ENCODE peak calls at places on chromosomes 6 and 20, in four cellular contexts. U is K562, L is GM12878, M is A549. Q is an unnamed sample.

GRCh38 chr6:93423542-93423941 is 4.2 kb upstream of the EPHA7 start:
- DNase-seq in U (no peak), L (no peak), M (peak), Q (peak)

GRCh38 chr6:30903236-30903635 is 4.8 kb upstream of the GTF2H4 start:
- DNase-seq in U (no peak), L (no peak), M (no peak), Q (no peak)

GRCh38 chr20:53801609-53802370 is 208.2 kb upstream of the ZNF217 start:
- DNase-seq in U (no peak), L (no peak), M (no peak), Q (no peak)

GRCh38 chr20:3595541-3595940 is 67.7 kb downstream of the GFRA4 start:
- DNase-seq in U (no peak), L (no peak), M (no peak), Q (no peak)

GRCh38 chr6:74966712-74967111 is 239.1 kb downstream of the COL12A1 start:
- DNase-seq in U (no peak), L (no peak), M (no peak), Q (no peak)

GRCh38 chr20:21184810-21185209 is 58.9 kb downstream of the KIZ start:
- DNase-seq in U (no peak), L (no peak), M (peak), Q (peak)

GRCh38 chr6:16498237-16498636 is 259.9 kb downstream of the GMPR start:
- DNase-seq in U (no peak), L (no peak), M (no peak), Q (no peak)

GRCh38 chr6:106141441-106142237 is 55.5 kb downstream of the PRDM1 start:
- DNase-seq in U (no peak), L (peak), M (no peak), Q (no peak)

GRCh38 chr6:15741405-15741804 is 78.6 kb upstream of the DTNBP1 start:
- DNase-seq in U (no peak), L (no peak), M (no peak), Q (no peak)

GRCh38 chr6:10558575-10558974 is 37.4 kb downstream of the GCNT2 start:
- DNase-seq in U (no peak), L (no peak), M (no peak), Q (no peak)

GRCh38 chr6:106431972-106432371 is 71.5 kb downstream of the CRYBG1 start:
- DNase-seq in U (no peak), L (no peak), M (no peak), Q (no peak)

GRCh38 chr20:33162753-33163152 is 5.2 kb upstream of the BPIFA2 start:
- DNase-seq in U (no peak), L (no peak), M (no peak), Q (no peak)

GRCh38 chr20:62448038-62448437 is 20.7 kb upstream of the RBBP8NL start:
- DNase-seq in U (no peak), L (no peak), M (no peak), Q (no peak)

GRCh38 chr20:17315491-17316231 is 88.8 kb downstream of the PCSK2 start:
- DNase-seq in U (no peak), L (no peak), M (no peak), Q (peak)

GRCh38 chr6:153816306-153816845 is 222.7 kb upstream of the OPRM1 start:
- DNase-seq in U (no peak), L (no peak), M (no peak), Q (no peak)

GRCh38 chr20:13325033-13325432 is 104.0 kb downstream of the ISM1 start:
- DNase-seq in U (peak), L (no peak), M (peak), Q (peak)

GRCh38 chr6:74480561-74480960 is 725.3 kb downstream of the COL12A1 start:
- DNase-seq in U (no peak), L (no peak), M (no peak), Q (no peak)

GRCh38 chr6:135411849-135412248 is 85.7 kb downstream of the AHI1 start:
- DNase-seq in U (no peak), L (no peak), M (no peak), Q (no peak)

GRCh38 chr6:7914311-7914710 is 3.7 kb upstream of the TXNDC5 start:
- DNase-seq in U (no peak), L (no peak), M (no peak), Q (no peak)

GRCh38 chr6:26199057-26199772 is 112.0 kb downstream of the HFE start:
- DNase-seq in U (peak), L (peak), M (peak), Q (peak)

GRCh38 chr6:43045371-43045930 is 8.2 kb downstream of the CUL7 start:
- DNase-seq in U (no peak), L (no peak), M (no peak), Q (no peak)

GRCh38 chr6:53728570-53729194 is 63.1 kb upstream of the KLHL31 start:
- DNase-seq in U (peak), L (no peak), M (peak), Q (peak)

GRCh38 chr20:3371757-3372156 is 35.7 kb downstream of the DNAAF9 start:
- DNase-seq in U (no peak), L (no peak), M (no peak), Q (no peak)

GRCh38 chr6:112296122-112296521 is 41.8 kb upstream of the LAMA4 start:
- DNase-seq in U (no peak), L (no peak), M (peak), Q (peak)

GRCh38 chr20:7882076-7882475 is 58.2 kb downstream of the HAO1 start:
- DNase-seq in U (no peak), L (no peak), M (no peak), Q (no peak)

GRCh38 chr6:39752835-39753744 is 27.9 kb upstream of the KIF6 start:
- DNase-seq in U (no peak), L (peak), M (no peak), Q (no peak)

GRCh38 chr20:5614506-5614905 is 135.7 kb upstream of the SHLD1 start:
- DNase-seq in U (no peak), L (no peak), M (no peak), Q (peak)

GRCh38 chr20:51389543-51389924 is 153.0 kb downstream of the NFATC2 start:
- DNase-seq in U (no peak), L (no peak), M (no peak), Q (no peak)

GRCh38 chr20:46562009-46562372 is 11.5 kb upstream of the OCSTAMP start:
- DNase-seq in U (no peak), L (no peak), M (no peak), Q (no peak)

GRCh38 chr6:25922301-25922700 is 8.2 kb downstream of the SLC17A2 start:
- DNase-seq in U (no peak), L (no peak), M (no peak), Q (no peak)

DNA sequence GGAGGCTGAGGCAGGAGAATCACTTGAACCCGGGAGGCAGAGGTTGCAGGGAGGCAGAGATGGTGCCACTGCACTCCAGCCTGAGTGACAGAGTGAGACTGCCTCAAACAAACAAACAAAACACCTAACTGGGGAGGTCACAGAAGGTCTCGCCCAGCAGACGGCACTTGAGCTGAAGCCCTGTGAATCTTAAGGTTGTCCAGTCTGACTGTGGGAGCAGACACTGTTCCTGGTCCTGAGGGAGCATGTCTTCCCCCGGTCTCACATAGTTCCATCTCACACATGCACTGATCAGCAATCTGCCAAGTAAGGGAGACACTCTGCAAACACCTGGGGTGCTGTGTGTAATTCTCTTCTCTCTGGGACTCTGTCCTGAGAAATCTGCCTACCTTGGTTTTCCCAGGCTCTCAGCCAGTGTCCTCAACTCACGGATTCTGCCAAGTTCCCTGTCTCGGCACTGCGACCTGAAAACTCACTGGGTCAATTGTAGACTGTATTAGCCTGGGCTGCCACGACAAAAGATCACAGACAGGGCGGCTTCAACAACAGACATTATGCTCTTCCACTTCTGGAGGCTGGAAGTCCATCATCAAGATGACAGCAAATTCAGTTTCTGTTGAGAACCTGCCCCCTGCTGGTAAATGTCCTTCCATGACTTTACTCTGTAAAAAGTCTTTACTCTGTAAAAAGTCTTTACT is 94.3 kb downstream of the JPH2 start:
- DNase-seq in U (no peak), L (no peak), M (peak), Q (peak)
- TF ChIP-seq RFX5 in U (no peak), L (no peak), M (no peak), Q (no peak)

GRCh38 chr6:36442083-36442670 is 477 bp downstream of the PXT1 start:
- DNase-seq in U (no peak), L (no peak), M (no peak), Q (no peak)

GRCh38 chr6:36441307-36441894 is 1.3 kb downstream of the PXT1 start:
- DNase-seq in U (peak), L (peak), M (peak), Q (peak)

GRCh38 chr6:36443498-36443844 is 671 bp downstream of the KCTD20 start:
- DNase-seq in U (no peak), L (no peak), M (no peak), Q (no peak)

GRCh38 chr6:36443951-36444428 is 1.2 kb downstream of the KCTD20 start:
- DNase-seq in U (peak), L (no peak), M (peak), Q (peak)

GRCh38 chr6:36442671-36443497 is at the start of the genes KCTD20 and PXT1:
- DNase-seq in U (peak), L (peak), M (peak), Q (peak)
- TF ChIP-seq JUNB in U (peak), L (no peak), M (peak), Q (no peak)

DNA sequence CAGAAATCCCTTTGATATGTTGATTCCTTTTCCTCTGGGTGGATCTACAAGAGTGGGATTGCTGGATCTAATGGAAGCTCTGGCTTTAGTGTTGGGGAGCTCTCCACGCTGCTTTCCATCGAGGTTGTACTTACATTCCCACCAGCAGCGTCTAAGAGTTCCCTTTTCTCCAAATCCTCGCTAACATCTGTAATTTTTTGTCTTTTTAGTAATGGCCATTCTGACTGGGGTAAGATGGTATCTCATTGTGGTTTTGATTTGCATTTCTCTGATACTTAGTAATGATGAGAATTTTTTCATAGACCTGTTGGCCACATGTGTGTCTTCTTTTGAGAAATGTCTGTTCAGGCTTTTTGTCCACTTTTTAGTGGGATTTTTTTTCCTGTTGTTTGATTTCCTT is 103.9 kb downstream of the PSMB1 start:
- DNase-seq in U (no peak), L (no peak), M (no peak), Q (no peak)
- TF ChIP-seq RFX5 in U (no peak), L (no peak), M (no peak), Q (no peak)

GRCh38 chr6:6600865-6601264 is 12.3 kb downstream of the LY86 start:
- DNase-seq in U (no peak), L (no peak), M (no peak), Q (peak)

GRCh38 chr6:6603317-6603716 is 14.8 kb downstream of the LY86 start:
- DNase-seq in U (no peak), L (no peak), M (no peak), Q (no peak)

GRCh38 chr6:6605873-6606272 is 17.4 kb downstream of the LY86 start:
- DNase-seq in U (no peak), L (no peak), M (no peak), Q (no peak)

GRCh38 chr6:6604015-6604414 is 15.5 kb downstream of the LY86 start:
- DNase-seq in U (no peak), L (no peak), M (no peak), Q (no peak)

DNA sequence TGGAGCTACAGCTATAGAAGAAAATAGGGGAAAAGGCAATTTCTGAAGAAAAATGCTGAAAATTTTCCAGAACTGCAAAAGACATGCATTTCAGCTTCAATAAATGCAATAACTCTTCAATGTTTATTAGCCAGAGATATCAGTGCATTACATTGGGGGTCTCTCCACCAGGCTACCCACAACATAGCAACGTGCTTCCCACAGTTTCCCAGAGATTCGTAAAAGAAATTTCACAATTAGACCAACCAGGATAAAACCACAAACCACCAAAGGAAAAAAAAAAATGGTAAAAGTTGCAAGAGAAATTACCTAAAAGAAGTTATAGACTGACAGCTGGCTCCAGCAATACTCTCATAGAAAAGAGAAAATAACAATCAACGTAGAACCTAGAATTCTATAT is 16.0 kb downstream of the LY86 start:
- DNase-seq in U (no peak), L (no peak), M (no peak), Q (no peak)
- TF ChIP-seq JUNB in U (no peak), L (no peak), M (no peak), Q (no peak)

DNA sequence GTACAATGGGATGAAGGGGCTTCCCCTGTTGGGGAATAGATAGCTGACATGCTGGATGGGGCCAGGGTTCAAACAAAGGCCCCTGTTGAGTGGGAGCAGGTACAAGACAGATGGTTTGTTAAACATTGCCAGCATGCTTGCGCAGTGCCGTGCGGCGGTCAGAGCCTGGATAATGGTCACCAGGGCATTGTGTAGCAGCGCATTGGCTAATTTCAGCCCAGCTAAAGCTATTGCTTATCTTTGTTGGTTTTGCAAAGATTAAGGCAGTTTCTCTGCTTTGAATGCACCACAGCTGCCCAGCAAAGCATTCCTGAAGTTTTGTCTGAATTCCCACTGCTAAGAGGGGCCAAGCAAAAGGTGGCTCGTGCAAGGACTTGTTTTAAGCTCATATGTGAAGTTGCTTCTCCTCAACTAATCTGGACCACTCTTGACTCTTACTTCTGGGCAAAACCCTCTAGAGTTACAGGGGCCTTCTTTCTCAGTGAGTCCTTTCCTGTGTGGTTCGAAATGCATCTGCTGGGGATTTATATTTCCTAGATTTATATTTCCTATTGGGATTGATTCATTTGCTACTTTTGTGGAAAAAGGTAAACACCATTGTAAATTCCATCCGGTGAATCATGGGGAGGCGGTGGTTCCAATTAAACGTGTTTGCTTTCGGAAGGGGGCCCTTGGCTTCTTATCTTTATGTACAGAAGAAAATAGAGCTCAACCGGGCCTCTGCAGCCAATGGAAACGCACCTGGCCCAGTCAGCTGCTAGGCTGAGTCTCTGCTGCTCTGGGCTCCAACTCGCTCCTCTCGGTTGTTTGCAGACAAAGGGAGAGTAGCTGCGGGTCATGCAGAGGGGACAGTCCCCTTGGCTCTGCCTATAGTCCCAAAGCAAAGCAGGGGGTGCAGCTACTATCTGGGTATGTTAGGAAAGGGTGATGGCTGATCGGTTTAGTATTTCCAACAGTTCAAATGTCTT is 72.1 kb downstream of the FOXA2 start:
- DNase-seq in U (peak), L (no peak), M (peak), Q (peak)
- TF ChIP-seq RFX5 in U (no peak), L (no peak), M (no peak), Q (peak)